ENCODE peak calls at places on chromosomes 5 and 9, in seven cellular contexts. N is coronary artery, Q is brain microvascular endothelial cell, Y is cardiac fibroblast, O is fibroblast of mammary gland, D is GM12865, E is ovary. W is an unnamed sample.

GRCh38 chr5:150598046-150598445 is 42.4 kb upstream of the SYNPO start:
- DNase-seq in N (no peak), Q (no peak), D (no peak), O (no peak), E (no peak), Y (no peak), W (no peak)

GRCh38 chr9:73979894-73980264 is 517.3 kb upstream of the RORB start:
- DNase-seq in Y (no peak), Q (no peak), E (no peak), D (no peak), O (no peak), N (no peak), W (no peak)

GRCh38 chr9:107711528-107711927 is 222.0 kb upstream of the KLF4 start:
- DNase-seq in Y (peak; percentile 94), D (no peak), N (no peak), E (peak; percentile 14), Q (peak; percentile 54), O (peak; percentile 96), W (no peak)

GRCh38 chr5:95924720-95925119 is 36.9 kb downstream of the ELL2 start:
- DNase-seq in O (no peak), D (peak; percentile 89), Y (peak; percentile 31), E (no peak), N (no peak), Q (no peak), W (no peak)

GRCh38 chr5:29744618-29745017 is 1448.9 kb upstream of the CDH6 start:
- DNase-seq in O (no peak), N (no peak), E (no peak), Q (no peak), Y (no peak), D (no peak), W (no peak)

GRCh38 chr5:158054388-158055092 is 195.6 kb upstream of the CLINT1 start:
- DNase-seq in D (no peak), O (peak; percentile 23), N (no peak), Q (no peak), E (no peak), Y (no peak), W (no peak)

GRCh38 chr5:17132444-17133083 is 84.9 kb upstream of the BASP1 start:
- DNase-seq in D (peak; percentile 18), Q (peak; percentile 53), Y (peak; percentile 63), E (no peak), N (no peak), O (peak; percentile 60), W (peak; percentile 62)

GRCh38 chr5:32522429-32523143 is 62.8 kb upstream of the SUB1 start:
- DNase-seq in D (no peak), O (peak; percentile 98), N (no peak), Q (peak; percentile 70), E (no peak), Y (peak; percentile 84), W (no peak)

GRCh38 chr9:93052791-93053540 is 5.5 kb upstream of the SUSD3 start:
- DNase-seq in D (no peak), Y (no peak), N (no peak), E (peak; percentile 58), Q (no peak), O (no peak), W (no peak)

GRCh38 chr9:89360465-89360864 is 42.2 kb downstream of the SECISBP2 start:
- DNase-seq in N (no peak), E (no peak), D (no peak), O (no peak), Q (no peak), Y (no peak), W (no peak)

GRCh38 chr9:91062281-91062680 is 260.7 kb downstream of the SYK start:
- DNase-seq in D (no peak), Q (no peak), Y (no peak), O (no peak), N (no peak), E (no peak), W (no peak)

GRCh38 chr5:168829922-168830417 is 250.8 kb upstream of the PANK3 start:
- DNase-seq in D (no peak), N (no peak), E (no peak), O (no peak), Y (no peak), Q (no peak), W (no peak)

GRCh38 chr9:84862786-84863185 is 193.3 kb downstream of the NTRK2 start:
- DNase-seq in Q (peak; percentile 66), O (peak; percentile 43), N (no peak), D (no peak), E (no peak), Y (peak; percentile 18), W (no peak)

GRCh38 chr5:180499684-180500083 is 5.5 kb downstream of the CNOT6 start:
- DNase-seq in E (no peak), O (no peak), Q (no peak), D (no peak), N (no peak), Y (no peak), W (no peak)

GRCh38 chr5:132437604-132438275 is 52.8 kb downstream of the IRF1 start:
- DNase-seq in E (peak; percentile 86), D (peak; percentile 89), N (no peak), Y (peak; percentile 94), Q (peak; percentile 95), O (peak; percentile 90), W (peak; percentile 78)

GRCh38 chr5:108259306-108259705 is 122.6 kb downstream of the FBXL17 start:
- DNase-seq in O (peak; percentile 24), N (no peak), Y (peak; percentile 34), D (peak; percentile 40), E (no peak), Q (no peak), W (no peak)

GRCh38 chr5:79686799-79687198 is 2.8 kb upstream of the CMYA5 start:
- DNase-seq in Q (no peak), N (no peak), Y (no peak), D (no peak), O (peak; percentile 21), E (no peak), W (no peak)

GRCh38 chr9:81852820-81853219 is 75.4 kb upstream of the SPATA31D4 start:
- DNase-seq in D (no peak), Q (no peak), N (no peak), E (no peak), O (no peak), Y (no peak), W (no peak)

GRCh38 chr5:9869616-9870288 is 239.6 kb upstream of the TAS2R1 start:
- DNase-seq in N (no peak), Q (peak; percentile 51), Y (peak; percentile 24), E (no peak), D (no peak), O (peak; percentile 77), W (no peak)

GRCh38 chr9:89815061-89815902 is 210.5 kb downstream of the GADD45G start:
- DNase-seq in D (no peak), Q (no peak), Y (no peak), N (peak; percentile 62), E (no peak), O (no peak), W (peak; percentile 12)

GRCh38 chr9:69276775-69277174 is 48.2 kb upstream of the ENTREP1 start:
- DNase-seq in Q (peak; percentile 25), Y (no peak), E (no peak), O (peak; percentile 8), D (no peak), N (peak; percentile 81), W (no peak)

GRCh38 chr9:133684461-133685361 is 48.5 kb downstream of the DBH start:
- DNase-seq in E (no peak), Q (no peak), O (no peak), N (no peak), D (no peak), Y (no peak), W (no peak)

GRCh38 chr9:133681658-133682306 is 45.6 kb downstream of the DBH start:
- DNase-seq in D (no peak), E (no peak), N (no peak), Q (no peak), Y (no peak), O (no peak), W (no peak)

GRCh38 chr9:133685653-133686504 is 49.7 kb downstream of the DBH start:
- DNase-seq in O (no peak), D (no peak), Y (no peak), E (no peak), N (no peak), Q (no peak), W (no peak)

GRCh38 chr9:133682961-133683493 is 46.9 kb downstream of the DBH start:
- DNase-seq in N (no peak), O (no peak), D (no peak), Y (no peak), E (no peak), Q (no peak), W (no peak)

GRCh38 chr9:133683494-133684460 is 47.6 kb downstream of the DBH start:
- DNase-seq in Q (peak; percentile 40), N (no peak), E (no peak), D (peak; percentile 15), O (peak; percentile 5), Y (peak; percentile 56), W (peak; percentile 64)
- TF ChIP-seq CTCF in Q (peak; percentile 18), N (no peak), E (no peak), D (no peak), O (no peak), Y (peak; percentile 4), W (no peak)

GRCh38 chr9:134328841-134329575 is 2.8 kb downstream of the RXRA start:
- DNase-seq in Q (no peak), E (peak; percentile 66), D (no peak), N (no peak), O (peak; percentile 50), Y (peak; percentile 60), W (no peak)
- TF ChIP-seq CTCF in Q (peak; percentile 20), E (no peak), D (no peak), N (no peak), O (peak; percentile 13), Y (no peak), W (no peak)

DNA sequence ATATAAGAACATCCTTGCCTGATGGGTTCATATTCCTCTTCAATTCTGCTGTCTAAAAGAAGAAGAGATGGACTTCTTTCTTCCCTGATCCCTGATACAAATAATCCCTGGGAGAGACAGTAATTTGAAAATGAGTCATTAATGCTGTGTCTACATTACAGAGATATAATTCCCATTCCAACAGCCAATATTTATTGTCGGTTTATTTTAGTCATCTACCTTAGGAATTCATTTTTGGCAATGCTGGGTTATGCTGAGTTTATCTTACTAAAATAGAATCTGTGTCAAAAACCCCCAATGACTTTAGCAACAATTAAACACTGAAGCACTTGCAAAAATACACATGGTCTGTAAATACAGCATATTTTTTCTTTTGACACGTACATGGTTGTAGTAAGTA is 23.9 kb downstream of the ZNF474 start:
- DNase-seq in D (no peak), O (peak; percentile 90), Q (no peak), Y (peak; percentile 51), E (no peak), N (no peak), W (no peak)
- TF ChIP-seq CTCF in D (no peak), O (no peak), Q (no peak), Y (no peak), E (no peak), N (no peak), W (no peak)

GRCh38 chr9:127450170-127450830 is 906 bp downstream of the RPL12 start:
- DNase-seq in O (no peak), Q (no peak), D (no peak), N (no peak), E (no peak), Y (peak; percentile 49), W (no peak)

GRCh38 chr9:127452481-127453092 is 1.3 kb downstream of the LRSAM1 start:
- DNase-seq in O (no peak), N (no peak), E (peak; percentile 43), Y (peak; percentile 72), D (no peak), Q (no peak), W (no peak)

GRCh38 chr9:127449332-127449966 is 1.8 kb downstream of the RPL12 start:
- DNase-seq in Y (no peak), E (no peak), N (no peak), Q (no peak), O (no peak), D (peak; percentile 45), W (no peak)

GRCh38 chr9:127451681-127452480 is 571 bp downstream of the LRSAM1 start:
- DNase-seq in Y (peak; percentile 51), N (peak; percentile 84), Q (peak; percentile 36), D (peak; percentile 80), E (peak; percentile 51), O (peak; percentile 53), W (peak; percentile 54)

GRCh38 chr9:127450831-127451680 is at the start of the genes LRSAM1 and RPL12:
- DNase-seq in Q (peak; percentile 91), N (peak; percentile 98), D (peak; percentile 98), E (peak; percentile 98), O (peak; percentile 94), Y (peak; percentile 97), W (peak; percentile 94)
- TF ChIP-seq CTCF in Q (no peak), N (no peak), D (no peak), E (no peak), O (no peak), Y (no peak), W (no peak)

W was measured in GM20000.